ENCODE peak calls at places on chromosomes 4 and X, in ten cellular contexts. One of them, this sample, is unnamed.

GRCh38 chr4:54016504-54016903 is 47.9 kb downstream of the CHIC2 start:
- DNase-seq in mesenchymal stem cell: no peak
- DNase-seq in cardiac muscle cell: no peak
- DNase-seq in psoas muscle: no peak
- DNase-seq in thoracic aorta: no peak
- DNase-seq in lower lobe of right lung: no peak
- DNase-seq in H7: no peak
- DNase-seq in Caco-2: no peak
- DNase-seq in right atrium auricular region: no peak
- DNase-seq in SK-N-SH: no peak
- DNase-seq in this sample: no peak

GRCh38 chr4:14856076-14856926 is 146.0 kb upstream of the CPEB2 start:
- DNase-seq in mesenchymal stem cell: peak; percentile 100
- DNase-seq in cardiac muscle cell: peak; percentile 96
- DNase-seq in psoas muscle: peak; percentile 46
- DNase-seq in thoracic aorta: peak; percentile 55
- DNase-seq in lower lobe of right lung: peak; percentile 63
- DNase-seq in H7: no peak
- DNase-seq in Caco-2: no peak
- DNase-seq in right atrium auricular region: peak; percentile 65
- DNase-seq in SK-N-SH: no peak
- DNase-seq in this sample: peak; percentile 97

GRCh38 chr4:176794151-176794550 is 1.4 kb upstream of the VEGFC start:
- DNase-seq in mesenchymal stem cell: peak; percentile 69
- DNase-seq in cardiac muscle cell: peak; percentile 79
- DNase-seq in psoas muscle: no peak
- DNase-seq in thoracic aorta: no peak
- DNase-seq in lower lobe of right lung: no peak
- DNase-seq in H7: no peak
- DNase-seq in Caco-2: no peak
- DNase-seq in right atrium auricular region: no peak
- DNase-seq in SK-N-SH: no peak
- DNase-seq in this sample: peak; percentile 93

GRCh38 chr4:86970447-86971354 is 35.9 kb downstream of the AFF1 start:
- DNase-seq in mesenchymal stem cell: no peak
- DNase-seq in cardiac muscle cell: no peak
- DNase-seq in psoas muscle: no peak
- DNase-seq in thoracic aorta: no peak
- DNase-seq in lower lobe of right lung: no peak
- DNase-seq in H7: no peak
- DNase-seq in Caco-2: no peak
- DNase-seq in right atrium auricular region: no peak
- DNase-seq in SK-N-SH: no peak
- DNase-seq in this sample: no peak

GRCh38 chr4:3285558-3286334 is 7.1 kb upstream of the RGS12 start:
- DNase-seq in mesenchymal stem cell: peak; percentile 31
- DNase-seq in cardiac muscle cell: peak; percentile 37
- DNase-seq in psoas muscle: peak; percentile 55
- DNase-seq in thoracic aorta: no peak
- DNase-seq in lower lobe of right lung: peak; percentile 76
- DNase-seq in H7: peak; percentile 41
- DNase-seq in Caco-2: no peak
- DNase-seq in right atrium auricular region: no peak
- DNase-seq in SK-N-SH: peak; percentile 18
- DNase-seq in this sample: peak; percentile 25

GRCh38 chr4:158644755-158645154 is 26.9 kb downstream of the C4orf46 start:
- DNase-seq in mesenchymal stem cell: no peak
- DNase-seq in cardiac muscle cell: no peak
- DNase-seq in psoas muscle: no peak
- DNase-seq in thoracic aorta: no peak
- DNase-seq in lower lobe of right lung: no peak
- DNase-seq in H7: no peak
- DNase-seq in Caco-2: no peak
- DNase-seq in right atrium auricular region: no peak
- DNase-seq in SK-N-SH: no peak
- DNase-seq in this sample: peak; percentile 9

GRCh38 chrX:118272237-118272636 is 73.7 kb upstream of the WDR44 start:
- DNase-seq in mesenchymal stem cell: no peak
- DNase-seq in cardiac muscle cell: peak; percentile 46
- DNase-seq in psoas muscle: no peak
- DNase-seq in thoracic aorta: no peak
- DNase-seq in lower lobe of right lung: no peak
- DNase-seq in H7: no peak
- DNase-seq in Caco-2: no peak
- DNase-seq in right atrium auricular region: no peak
- DNase-seq in SK-N-SH: no peak
- DNase-seq in this sample: peak; percentile 12

GRCh38 chr4:15963001-15963451 is at the start of gene FGFBP2:
- DNase-seq in mesenchymal stem cell: peak; percentile 58
- DNase-seq in cardiac muscle cell: peak; percentile 66
- DNase-seq in psoas muscle: peak; percentile 19
- DNase-seq in thoracic aorta: no peak
- DNase-seq in lower lobe of right lung: peak; percentile 59
- DNase-seq in H7: peak; percentile 78
- DNase-seq in Caco-2: peak; percentile 56
- DNase-seq in right atrium auricular region: no peak
- DNase-seq in SK-N-SH: peak; percentile 75
- DNase-seq in this sample: peak; percentile 36

GRCh38 chrX:55142206-55142918 is 53.5 kb downstream of the PAGE2 start:
- DNase-seq in mesenchymal stem cell: no peak
- DNase-seq in cardiac muscle cell: no peak
- DNase-seq in psoas muscle: no peak
- DNase-seq in thoracic aorta: no peak
- DNase-seq in lower lobe of right lung: no peak
- DNase-seq in H7: no peak
- DNase-seq in Caco-2: peak; percentile 32
- DNase-seq in right atrium auricular region: no peak
- DNase-seq in SK-N-SH: no peak
- DNase-seq in this sample: no peak
- H3K4me3 ChIP-seq in mesenchymal stem cell: no peak overlapping the region
- H3K4me3 ChIP-seq in cardiac muscle cell: no peak overlapping the region
- H3K4me3 ChIP-seq in psoas muscle: no peak overlapping the region
- H3K4me3 ChIP-seq in thoracic aorta: no peak overlapping the region
- H3K4me3 ChIP-seq in lower lobe of right lung: no peak overlapping the region
- H3K4me3 ChIP-seq in H7: no peak overlapping the region
- H3K4me3 ChIP-seq in Caco-2: no peak overlapping the region
- H3K4me3 ChIP-seq in right atrium auricular region: no peak overlapping the region
- H3K4me3 ChIP-seq in SK-N-SH: no peak overlapping the region
- H3K4me3 ChIP-seq in this sample: no peak overlapping the region

GRCh38 chrX:154019061-154019621 is 561 bp downstream of the IRAK1 start:
- DNase-seq in mesenchymal stem cell: peak; percentile 18
- DNase-seq in cardiac muscle cell: no peak
- DNase-seq in psoas muscle: no peak
- DNase-seq in thoracic aorta: no peak
- DNase-seq in lower lobe of right lung: no peak
- DNase-seq in H7: no peak
- DNase-seq in Caco-2: no peak
- DNase-seq in right atrium auricular region: no peak
- DNase-seq in SK-N-SH: peak; percentile 66
- DNase-seq in this sample: no peak

GRCh38 chrX:154018518-154019060 is 1.1 kb downstream of the IRAK1 start:
- DNase-seq in mesenchymal stem cell: no peak
- DNase-seq in cardiac muscle cell: no peak
- DNase-seq in psoas muscle: no peak
- DNase-seq in thoracic aorta: no peak
- DNase-seq in lower lobe of right lung: no peak
- DNase-seq in H7: peak; percentile 46
- DNase-seq in Caco-2: no peak
- DNase-seq in right atrium auricular region: no peak
- DNase-seq in SK-N-SH: peak; percentile 51
- DNase-seq in this sample: no peak

GRCh38 chrX:154020500-154021115 is 906 bp upstream of the IRAK1 start:
- DNase-seq in mesenchymal stem cell: peak; percentile 13
- DNase-seq in cardiac muscle cell: no peak
- DNase-seq in psoas muscle: no peak
- DNase-seq in thoracic aorta: no peak
- DNase-seq in lower lobe of right lung: no peak
- DNase-seq in H7: no peak
- DNase-seq in Caco-2: no peak
- DNase-seq in right atrium auricular region: no peak
- DNase-seq in SK-N-SH: no peak
- DNase-seq in this sample: no peak

GRCh38 chrX:154021131-154021611 is 1.5 kb upstream of the IRAK1 start:
- DNase-seq in mesenchymal stem cell: peak; percentile 83
- DNase-seq in cardiac muscle cell: peak; percentile 64
- DNase-seq in psoas muscle: no peak
- DNase-seq in thoracic aorta: no peak
- DNase-seq in lower lobe of right lung: no peak
- DNase-seq in H7: peak; percentile 43
- DNase-seq in Caco-2: no peak
- DNase-seq in right atrium auricular region: no peak
- DNase-seq in SK-N-SH: no peak
- DNase-seq in this sample: peak; percentile 43

DNA sequence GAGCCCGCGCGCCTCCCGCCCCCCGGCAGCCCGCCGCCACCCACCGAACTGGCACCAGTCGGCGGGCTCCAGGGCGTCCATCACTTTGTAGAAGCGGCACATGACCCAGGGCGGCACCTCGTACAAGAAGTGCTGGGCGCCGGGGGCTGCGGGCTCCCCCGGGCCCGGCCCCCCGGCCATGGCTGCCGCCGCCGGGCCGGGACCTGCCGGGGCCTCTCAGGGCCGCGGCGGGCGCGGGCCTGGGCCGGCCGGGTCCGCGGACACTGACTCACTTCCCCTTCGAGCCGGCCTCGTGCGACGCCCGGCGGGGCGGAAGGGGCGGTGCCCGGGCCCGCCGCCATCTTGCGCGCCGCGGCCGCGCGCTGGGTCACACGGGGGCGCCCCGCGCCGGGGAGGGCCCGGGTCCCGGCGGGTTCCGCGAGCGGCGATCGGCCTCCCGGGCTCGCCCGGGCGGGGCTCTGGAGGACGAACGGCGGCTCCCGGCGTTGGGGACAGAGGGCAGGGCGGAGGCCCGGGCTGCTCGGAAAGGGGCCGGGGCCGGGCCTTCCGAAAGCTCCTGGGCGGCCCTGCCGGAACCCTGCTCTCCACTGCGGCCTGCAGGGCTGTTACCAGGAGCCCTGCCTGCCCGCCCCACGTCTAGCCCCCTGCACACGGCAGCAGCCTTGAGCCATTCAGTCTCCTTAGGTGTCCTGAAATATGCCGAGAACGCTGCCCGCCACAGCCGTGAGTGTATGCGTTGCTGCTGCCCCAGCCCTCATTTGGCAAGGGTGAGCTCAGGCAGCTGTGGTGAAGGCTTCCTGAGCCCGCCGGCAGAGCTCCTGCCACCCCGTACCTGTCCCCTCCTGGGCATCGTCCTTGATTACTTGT is at the start of gene IRAK1:
- DNase-seq in mesenchymal stem cell: peak; percentile 66
- DNase-seq in cardiac muscle cell: peak; percentile 68
- DNase-seq in psoas muscle: peak; percentile 66
- DNase-seq in thoracic aorta: no peak
- DNase-seq in lower lobe of right lung: peak; percentile 71
- DNase-seq in H7: peak; percentile 89
- DNase-seq in Caco-2: no peak
- DNase-seq in right atrium auricular region: no peak
- DNase-seq in SK-N-SH: peak; percentile 89
- DNase-seq in this sample: peak; percentile 43
- H3K4me3 ChIP-seq in mesenchymal stem cell: peak within 1 kb of the TSS; percentile 67
- H3K4me3 ChIP-seq in cardiac muscle cell: peak within 1 kb of the TSS; percentile 23
- H3K4me3 ChIP-seq in psoas muscle: peak within 1 kb of the TSS; percentile 74
- H3K4me3 ChIP-seq in thoracic aorta: peak within 1 kb of the TSS; percentile 74
- H3K4me3 ChIP-seq in lower lobe of right lung: peak within 1 kb of the TSS; percentile 61
- H3K4me3 ChIP-seq in H7: peak within 1 kb of the TSS; percentile 41
- H3K4me3 ChIP-seq in Caco-2: peak within 1 kb of the TSS; percentile 63
- H3K4me3 ChIP-seq in right atrium auricular region: peak within 1 kb of the TSS; percentile 60
- H3K4me3 ChIP-seq in SK-N-SH: peak within 1 kb of the TSS; percentile 52
- H3K4me3 ChIP-seq in this sample: peak within 1 kb of the TSS; percentile 69

DNA sequence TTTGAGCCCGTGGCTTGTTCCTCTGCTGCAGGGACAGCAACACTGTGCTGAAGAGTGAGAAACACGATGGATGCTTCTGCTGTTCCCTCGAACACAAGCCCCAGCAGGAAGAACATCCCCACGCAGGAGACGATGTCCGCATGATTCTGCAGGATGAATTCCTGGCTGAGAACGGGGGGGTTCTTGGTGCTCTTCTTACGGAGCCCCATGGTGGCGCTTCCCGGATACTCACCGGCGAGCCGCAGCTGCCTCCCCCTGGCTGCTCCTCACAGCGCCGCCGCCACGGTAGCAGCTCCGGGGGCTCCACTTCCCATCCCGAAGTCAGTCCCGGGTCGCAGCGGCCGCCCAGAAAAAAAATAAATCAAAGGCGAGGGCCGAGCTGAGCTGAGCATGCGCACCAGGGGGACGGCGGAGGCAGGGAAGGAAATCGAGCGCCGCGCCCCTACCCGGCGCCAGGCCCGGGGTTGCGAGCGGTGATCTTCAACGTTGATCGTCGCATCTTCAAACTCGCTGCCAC is at the start of gene TRAM1L1:
- DNase-seq in mesenchymal stem cell: peak; percentile 79
- DNase-seq in cardiac muscle cell: peak; percentile 73
- DNase-seq in psoas muscle: peak; percentile 64
- DNase-seq in thoracic aorta: no peak
- DNase-seq in lower lobe of right lung: peak; percentile 74
- DNase-seq in H7: peak; percentile 76
- DNase-seq in Caco-2: peak; percentile 62
- DNase-seq in right atrium auricular region: peak; percentile 67
- DNase-seq in SK-N-SH: peak; percentile 92
- DNase-seq in this sample: peak; percentile 42
- H3K4me3 ChIP-seq in mesenchymal stem cell: peak within 1 kb of the TSS; percentile 79
- H3K4me3 ChIP-seq in cardiac muscle cell: peak within 1 kb of the TSS; percentile 51
- H3K4me3 ChIP-seq in psoas muscle: peak within 1 kb of the TSS; percentile 65
- H3K4me3 ChIP-seq in thoracic aorta: peak within 1 kb of the TSS; percentile 85
- H3K4me3 ChIP-seq in lower lobe of right lung: peak within 1 kb of the TSS; percentile 64
- H3K4me3 ChIP-seq in H7: peak within 1 kb of the TSS; percentile 61
- H3K4me3 ChIP-seq in Caco-2: peak within 1 kb of the TSS; percentile 60
- H3K4me3 ChIP-seq in right atrium auricular region: peak within 1 kb of the TSS; percentile 53
- H3K4me3 ChIP-seq in SK-N-SH: peak within 1 kb of the TSS; percentile 72
- H3K4me3 ChIP-seq in this sample: peak within 1 kb of the TSS; percentile 63

GRCh38 chrX:65607070-65607742 is 60.2 kb upstream of the MSN start:
- DNase-seq in mesenchymal stem cell: peak; percentile 39
- DNase-seq in cardiac muscle cell: peak; percentile 24
- DNase-seq in psoas muscle: no peak
- DNase-seq in thoracic aorta: no peak
- DNase-seq in lower lobe of right lung: no peak
- DNase-seq in H7: no peak
- DNase-seq in Caco-2: no peak
- DNase-seq in right atrium auricular region: no peak
- DNase-seq in SK-N-SH: no peak
- DNase-seq in this sample: peak; percentile 6

GRCh38 chrX:65608021-65608420 is 59.4 kb upstream of the MSN start:
- DNase-seq in mesenchymal stem cell: no peak
- DNase-seq in cardiac muscle cell: no peak
- DNase-seq in psoas muscle: no peak
- DNase-seq in thoracic aorta: no peak
- DNase-seq in lower lobe of right lung: no peak
- DNase-seq in H7: no peak
- DNase-seq in Caco-2: no peak
- DNase-seq in right atrium auricular region: no peak
- DNase-seq in SK-N-SH: no peak
- DNase-seq in this sample: no peak

GRCh38 chrX:65609237-65609636 is 58.2 kb upstream of the MSN start:
- DNase-seq in mesenchymal stem cell: no peak
- DNase-seq in cardiac muscle cell: no peak
- DNase-seq in psoas muscle: no peak
- DNase-seq in thoracic aorta: no peak
- DNase-seq in lower lobe of right lung: no peak
- DNase-seq in H7: no peak
- DNase-seq in Caco-2: no peak
- DNase-seq in right atrium auricular region: no peak
- DNase-seq in SK-N-SH: no peak
- DNase-seq in this sample: no peak

DNA sequence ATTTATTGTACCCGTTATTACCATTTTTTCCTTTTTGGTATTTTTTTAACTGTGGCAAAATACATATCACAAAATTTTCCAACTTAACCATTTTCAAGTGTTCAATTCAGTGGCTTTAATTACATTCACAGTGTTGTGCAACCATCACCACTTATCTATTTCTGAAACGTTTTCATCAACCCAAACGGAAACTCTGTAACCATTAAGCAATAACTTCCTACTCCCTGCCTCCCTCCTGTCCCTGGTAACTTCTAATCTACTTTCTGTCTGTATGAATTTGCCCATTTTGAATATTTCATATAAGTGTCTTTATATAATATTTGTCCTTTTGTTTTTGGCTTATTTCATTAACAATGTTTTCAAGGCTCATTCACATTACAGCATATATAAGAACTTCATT is 57.4 kb upstream of the MSN start:
- DNase-seq in mesenchymal stem cell: peak; percentile 64
- DNase-seq in cardiac muscle cell: peak; percentile 76
- DNase-seq in psoas muscle: no peak
- DNase-seq in thoracic aorta: no peak
- DNase-seq in lower lobe of right lung: no peak
- DNase-seq in H7: no peak
- DNase-seq in Caco-2: no peak
- DNase-seq in right atrium auricular region: no peak
- DNase-seq in SK-N-SH: no peak
- DNase-seq in this sample: peak; percentile 43
- H3K4me3 ChIP-seq in mesenchymal stem cell: no peak overlapping the region
- H3K4me3 ChIP-seq in cardiac muscle cell: no peak overlapping the region
- H3K4me3 ChIP-seq in psoas muscle: no peak overlapping the region
- H3K4me3 ChIP-seq in thoracic aorta: no peak overlapping the region
- H3K4me3 ChIP-seq in lower lobe of right lung: no peak overlapping the region
- H3K4me3 ChIP-seq in H7: no peak overlapping the region
- H3K4me3 ChIP-seq in Caco-2: no peak overlapping the region
- H3K4me3 ChIP-seq in right atrium auricular region: no peak overlapping the region
- H3K4me3 ChIP-seq in SK-N-SH: no peak overlapping the region
- H3K4me3 ChIP-seq in this sample: no peak overlapping the region

This sample was measured in fibroblast of the aortic adventitia.